ENCODE peak calls at places on chromosomes 2 and 18, in nine cellular contexts. One of them, this sample, is unnamed.

GRCh38 chr2:202376460-202377307 is 557 bp downstream of the BMPR2 start:
- DNase-seq in fibroblast of mammary gland: peak; percentile 44
- DNase-seq in A549: peak; percentile 48
- DNase-seq in lower lobe of right lung: peak; percentile 68
- DNase-seq in upper lobe of right lung: peak; percentile 78
- DNase-seq in ascending aorta: no peak
- DNase-seq in body of pancreas: peak; percentile 36
- DNase-seq in foreskin fibroblast: peak; percentile 19
- DNase-seq in astrocyte of the spinal cord: no peak
- DNase-seq in this sample: no peak

GRCh38 chr2:197803033-197803444 is 1.4 kb upstream of the PLCL1 start:
- DNase-seq in fibroblast of mammary gland: peak; percentile 66
- DNase-seq in A549: peak; percentile 53
- DNase-seq in lower lobe of right lung: no peak
- DNase-seq in upper lobe of right lung: no peak
- DNase-seq in ascending aorta: no peak
- DNase-seq in body of pancreas: no peak
- DNase-seq in foreskin fibroblast: peak; percentile 26
- DNase-seq in astrocyte of the spinal cord: peak; percentile 62
- DNase-seq in this sample: peak; percentile 14

GRCh38 chr18:12990662-12990976 is 543 bp upstream of the CEP192 start:
- DNase-seq in fibroblast of mammary gland: no peak
- DNase-seq in A549: no peak
- DNase-seq in lower lobe of right lung: no peak
- DNase-seq in upper lobe of right lung: no peak
- DNase-seq in ascending aorta: no peak
- DNase-seq in body of pancreas: no peak
- DNase-seq in foreskin fibroblast: no peak
- DNase-seq in astrocyte of the spinal cord: no peak
- DNase-seq in this sample: no peak

GRCh38 chr2:208156439-208156838 is 7.0 kb downstream of the CRYGA start:
- DNase-seq in fibroblast of mammary gland: no peak
- DNase-seq in A549: no peak
- DNase-seq in lower lobe of right lung: no peak
- DNase-seq in upper lobe of right lung: no peak
- DNase-seq in ascending aorta: no peak
- DNase-seq in body of pancreas: no peak
- DNase-seq in foreskin fibroblast: no peak
- DNase-seq in astrocyte of the spinal cord: no peak
- DNase-seq in this sample: no peak

GRCh38 chr2:24632175-24632574 is 141.1 kb downstream of the NCOA1 start:
- DNase-seq in fibroblast of mammary gland: no peak
- DNase-seq in A549: no peak
- DNase-seq in lower lobe of right lung: no peak
- DNase-seq in upper lobe of right lung: no peak
- DNase-seq in ascending aorta: no peak
- DNase-seq in body of pancreas: no peak
- DNase-seq in foreskin fibroblast: no peak
- DNase-seq in astrocyte of the spinal cord: no peak
- DNase-seq in this sample: no peak

GRCh38 chr2:221245045-221245444 is 327.1 kb downstream of the EPHA4 start:
- DNase-seq in fibroblast of mammary gland: no peak
- DNase-seq in A549: no peak
- DNase-seq in lower lobe of right lung: no peak
- DNase-seq in upper lobe of right lung: no peak
- DNase-seq in ascending aorta: no peak
- DNase-seq in body of pancreas: no peak
- DNase-seq in foreskin fibroblast: no peak
- DNase-seq in astrocyte of the spinal cord: no peak
- DNase-seq in this sample: no peak

GRCh38 chr2:219398721-219399333 is 11.1 kb upstream of the DNPEP start:
- DNase-seq in fibroblast of mammary gland: no peak
- DNase-seq in A549: peak; percentile 82
- DNase-seq in lower lobe of right lung: no peak
- DNase-seq in upper lobe of right lung: no peak
- DNase-seq in ascending aorta: no peak
- DNase-seq in body of pancreas: peak; percentile 34
- DNase-seq in foreskin fibroblast: no peak
- DNase-seq in astrocyte of the spinal cord: no peak
- DNase-seq in this sample: no peak

GRCh38 chr2:162073776-162074578 is at the start of gene DPP4:
- DNase-seq in fibroblast of mammary gland: peak; percentile 20
- DNase-seq in A549: peak; percentile 12
- DNase-seq in lower lobe of right lung: peak; percentile 65
- DNase-seq in upper lobe of right lung: peak; percentile 81
- DNase-seq in ascending aorta: no peak
- DNase-seq in body of pancreas: peak; percentile 69
- DNase-seq in foreskin fibroblast: no peak
- DNase-seq in astrocyte of the spinal cord: no peak
- DNase-seq in this sample: no peak

GRCh38 chr2:133192028-133192427 is 376.2 kb downstream of the NCKAP5 start:
- DNase-seq in fibroblast of mammary gland: no peak
- DNase-seq in A549: no peak
- DNase-seq in lower lobe of right lung: no peak
- DNase-seq in upper lobe of right lung: no peak
- DNase-seq in ascending aorta: no peak
- DNase-seq in body of pancreas: no peak
- DNase-seq in foreskin fibroblast: no peak
- DNase-seq in astrocyte of the spinal cord: no peak
- DNase-seq in this sample: no peak
- TF ChIP-seq CTCF in fibroblast of mammary gland: peak; percentile 7
- TF ChIP-seq CTCF in A549: no peak
- TF ChIP-seq CTCF in lower lobe of right lung: no peak
- TF ChIP-seq CTCF in upper lobe of right lung: no peak
- TF ChIP-seq CTCF in ascending aorta: no peak
- TF ChIP-seq CTCF in body of pancreas: no peak
- TF ChIP-seq CTCF in foreskin fibroblast: no peak
- TF ChIP-seq CTCF in astrocyte of the spinal cord: peak; percentile 14
- TF ChIP-seq CTCF in this sample: no peak

GRCh38 chr2:65386340-65386739 is 46.1 kb downstream of the SPRED2 start:
- DNase-seq in fibroblast of mammary gland: no peak
- DNase-seq in A549: no peak
- DNase-seq in lower lobe of right lung: no peak
- DNase-seq in upper lobe of right lung: no peak
- DNase-seq in ascending aorta: no peak
- DNase-seq in body of pancreas: no peak
- DNase-seq in foreskin fibroblast: no peak
- DNase-seq in astrocyte of the spinal cord: no peak
- DNase-seq in this sample: no peak

GRCh38 chr2:65389476-65389875 is 42.9 kb downstream of the SPRED2 start:
- DNase-seq in fibroblast of mammary gland: no peak
- DNase-seq in A549: no peak
- DNase-seq in lower lobe of right lung: no peak
- DNase-seq in upper lobe of right lung: no peak
- DNase-seq in ascending aorta: no peak
- DNase-seq in body of pancreas: no peak
- DNase-seq in foreskin fibroblast: no peak
- DNase-seq in astrocyte of the spinal cord: no peak
- DNase-seq in this sample: no peak

GRCh38 chr2:65388626-65389390 is 43.6 kb downstream of the SPRED2 start:
- DNase-seq in fibroblast of mammary gland: no peak
- DNase-seq in A549: no peak
- DNase-seq in lower lobe of right lung: no peak
- DNase-seq in upper lobe of right lung: no peak
- DNase-seq in ascending aorta: no peak
- DNase-seq in body of pancreas: no peak
- DNase-seq in foreskin fibroblast: no peak
- DNase-seq in astrocyte of the spinal cord: no peak
- DNase-seq in this sample: no peak

GRCh38 chr2:65388051-65388531 is 44.3 kb downstream of the SPRED2 start:
- DNase-seq in fibroblast of mammary gland: no peak
- DNase-seq in A549: no peak
- DNase-seq in lower lobe of right lung: no peak
- DNase-seq in upper lobe of right lung: no peak
- DNase-seq in ascending aorta: no peak
- DNase-seq in body of pancreas: peak; percentile 45
- DNase-seq in foreskin fibroblast: no peak
- DNase-seq in astrocyte of the spinal cord: no peak
- DNase-seq in this sample: no peak

GRCh38 chr2:65387017-65387416 is 45.4 kb downstream of the SPRED2 start:
- DNase-seq in fibroblast of mammary gland: no peak
- DNase-seq in A549: no peak
- DNase-seq in lower lobe of right lung: no peak
- DNase-seq in upper lobe of right lung: no peak
- DNase-seq in ascending aorta: no peak
- DNase-seq in body of pancreas: no peak
- DNase-seq in foreskin fibroblast: no peak
- DNase-seq in astrocyte of the spinal cord: no peak
- DNase-seq in this sample: no peak
- TF ChIP-seq CTCF in fibroblast of mammary gland: peak; percentile 5
- TF ChIP-seq CTCF in A549: no peak
- TF ChIP-seq CTCF in lower lobe of right lung: no peak
- TF ChIP-seq CTCF in upper lobe of right lung: no peak
- TF ChIP-seq CTCF in ascending aorta: no peak
- TF ChIP-seq CTCF in body of pancreas: no peak
- TF ChIP-seq CTCF in foreskin fibroblast: no peak
- TF ChIP-seq CTCF in astrocyte of the spinal cord: no peak
- TF ChIP-seq CTCF in this sample: no peak

DNA sequence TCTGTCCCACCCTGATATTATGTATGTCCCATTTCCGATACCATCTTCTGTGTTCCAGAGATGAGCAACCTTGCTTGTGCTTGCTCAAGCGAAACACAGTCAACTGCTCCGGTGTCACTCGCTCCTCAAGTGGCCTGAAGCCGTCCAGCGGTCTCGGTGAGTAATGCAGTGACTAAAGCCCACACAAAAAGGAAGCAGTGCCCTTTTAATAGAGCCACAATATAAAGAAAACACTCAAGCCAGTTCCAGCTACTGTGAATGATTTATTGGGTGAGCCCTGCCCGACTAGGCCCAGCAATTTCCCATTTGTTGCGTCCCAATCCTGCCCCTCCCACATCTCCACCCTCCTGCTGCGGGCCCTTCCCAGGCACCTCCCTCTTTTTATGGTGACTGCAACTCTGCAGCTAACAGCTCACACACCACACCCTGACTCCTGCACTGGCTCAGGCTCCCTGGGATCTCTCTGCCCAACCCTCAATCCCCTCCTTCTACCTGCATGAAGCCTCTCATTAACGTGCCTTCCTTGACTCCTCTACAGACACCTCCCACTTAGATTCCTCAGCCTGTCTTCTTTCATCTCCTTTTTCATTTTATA is 44.2 kb upstream of the DSC1 start:
- DNase-seq in fibroblast of mammary gland: peak; percentile 12
- DNase-seq in A549: peak; percentile 87
- DNase-seq in lower lobe of right lung: peak; percentile 81
- DNase-seq in upper lobe of right lung: peak; percentile 86
- DNase-seq in ascending aorta: peak; percentile 14
- DNase-seq in body of pancreas: peak; percentile 83
- DNase-seq in foreskin fibroblast: no peak
- DNase-seq in astrocyte of the spinal cord: peak; percentile 67
- DNase-seq in this sample: no peak
- TF ChIP-seq CTCF in fibroblast of mammary gland: no peak
- TF ChIP-seq CTCF in A549: no peak
- TF ChIP-seq CTCF in lower lobe of right lung: peak; percentile 27
- TF ChIP-seq CTCF in upper lobe of right lung: peak; percentile 40
- TF ChIP-seq CTCF in ascending aorta: peak; percentile 6
- TF ChIP-seq CTCF in body of pancreas: peak; percentile 73
- TF ChIP-seq CTCF in foreskin fibroblast: no peak
- TF ChIP-seq CTCF in astrocyte of the spinal cord: peak; percentile 17
- TF ChIP-seq CTCF in this sample: no peak

GRCh38 chr2:151166410-151166809 is 95.3 kb downstream of the RBM43 start:
- DNase-seq in fibroblast of mammary gland: no peak
- DNase-seq in A549: no peak
- DNase-seq in lower lobe of right lung: no peak
- DNase-seq in upper lobe of right lung: no peak
- DNase-seq in ascending aorta: no peak
- DNase-seq in body of pancreas: no peak
- DNase-seq in foreskin fibroblast: no peak
- DNase-seq in astrocyte of the spinal cord: no peak
- DNase-seq in this sample: no peak

GRCh38 chr2:151156431-151156830 is 105.2 kb downstream of the RBM43 start:
- DNase-seq in fibroblast of mammary gland: peak; percentile 52
- DNase-seq in A549: no peak
- DNase-seq in lower lobe of right lung: no peak
- DNase-seq in upper lobe of right lung: no peak
- DNase-seq in ascending aorta: no peak
- DNase-seq in body of pancreas: no peak
- DNase-seq in foreskin fibroblast: peak; percentile 20
- DNase-seq in astrocyte of the spinal cord: no peak
- DNase-seq in this sample: no peak

GRCh38 chr2:151156943-151157705 is 104.5 kb downstream of the RBM43 start:
- DNase-seq in fibroblast of mammary gland: peak; percentile 63
- DNase-seq in A549: no peak
- DNase-seq in lower lobe of right lung: no peak
- DNase-seq in upper lobe of right lung: no peak
- DNase-seq in ascending aorta: no peak
- DNase-seq in body of pancreas: no peak
- DNase-seq in foreskin fibroblast: peak; percentile 44
- DNase-seq in astrocyte of the spinal cord: no peak
- DNase-seq in this sample: no peak

GRCh38 chr2:151159109-151159690 is 102.5 kb downstream of the RBM43 start:
- DNase-seq in fibroblast of mammary gland: no peak
- DNase-seq in A549: no peak
- DNase-seq in lower lobe of right lung: no peak
- DNase-seq in upper lobe of right lung: no peak
- DNase-seq in ascending aorta: no peak
- DNase-seq in body of pancreas: no peak
- DNase-seq in foreskin fibroblast: peak; percentile 5
- DNase-seq in astrocyte of the spinal cord: no peak
- DNase-seq in this sample: no peak

DNA sequence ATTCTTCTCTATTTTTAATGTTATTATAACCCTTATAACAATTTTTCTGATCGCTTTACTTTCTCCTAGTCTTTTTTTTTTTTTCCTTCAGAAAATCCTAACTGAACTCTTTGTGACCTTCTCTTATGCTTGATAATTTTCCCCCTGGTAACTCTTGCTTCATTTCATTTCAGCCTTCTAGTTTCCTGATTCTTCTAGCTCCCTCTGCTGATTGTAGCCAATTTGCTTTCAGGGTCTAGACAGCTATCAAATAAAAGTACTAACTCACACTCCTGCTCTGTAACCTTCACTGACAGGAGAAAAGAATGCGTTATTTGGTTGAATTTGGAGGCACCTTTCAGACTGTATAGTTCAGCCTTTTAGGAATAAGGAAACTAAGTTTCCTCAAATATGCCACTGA is 99.5 kb downstream of the RBM43 start:
- DNase-seq in fibroblast of mammary gland: peak; percentile 56
- DNase-seq in A549: no peak
- DNase-seq in lower lobe of right lung: no peak
- DNase-seq in upper lobe of right lung: no peak
- DNase-seq in ascending aorta: no peak
- DNase-seq in body of pancreas: no peak
- DNase-seq in foreskin fibroblast: peak; percentile 38
- DNase-seq in astrocyte of the spinal cord: peak; percentile 16
- DNase-seq in this sample: peak; percentile 28
- TF ChIP-seq CTCF in fibroblast of mammary gland: peak; percentile 51
- TF ChIP-seq CTCF in A549: peak; percentile 22
- TF ChIP-seq CTCF in lower lobe of right lung: no peak
- TF ChIP-seq CTCF in upper lobe of right lung: peak; percentile 7
- TF ChIP-seq CTCF in ascending aorta: no peak
- TF ChIP-seq CTCF in body of pancreas: no peak
- TF ChIP-seq CTCF in foreskin fibroblast: peak; percentile 58
- TF ChIP-seq CTCF in astrocyte of the spinal cord: peak; percentile 49
- TF ChIP-seq CTCF in this sample: peak; percentile 65

GRCh38 chr2:62596061-62596658 is 90.2 kb upstream of the TMEM17 start:
- DNase-seq in fibroblast of mammary gland: peak; percentile 94
- DNase-seq in A549: no peak
- DNase-seq in lower lobe of right lung: no peak
- DNase-seq in upper lobe of right lung: no peak
- DNase-seq in ascending aorta: no peak
- DNase-seq in body of pancreas: no peak
- DNase-seq in foreskin fibroblast: peak; percentile 83
- DNase-seq in astrocyte of the spinal cord: peak; percentile 80
- DNase-seq in this sample: peak; percentile 89
- TF ChIP-seq CTCF in fibroblast of mammary gland: no peak
- TF ChIP-seq CTCF in A549: no peak
- TF ChIP-seq CTCF in lower lobe of right lung: no peak
- TF ChIP-seq CTCF in upper lobe of right lung: no peak
- TF ChIP-seq CTCF in ascending aorta: no peak
- TF ChIP-seq CTCF in body of pancreas: no peak
- TF ChIP-seq CTCF in foreskin fibroblast: no peak
- TF ChIP-seq CTCF in astrocyte of the spinal cord: no peak
- TF ChIP-seq CTCF in this sample: no peak

This sample was measured in AG09319.